ENCODE peak calls at places on chromosomes 12 and 14, in ten cellular contexts. S is amniotic stem cell; B is kidney tubule cell; K is stromal cell of bone marrow; Z is activated CD8-positive, alpha-beta memory T cell treated with anti-CD3 and anti-CD28 coated beads, Interleukin-2, amount 10 ng/mL, durations not matched to agents 7 days and 5 days; N is NCI-H2171; I is lower lobe of right lung; R is HS-5; C is GM18507; J is fibroblast of pulmonary artery. A is an unnamed sample.

GRCh38 chr12:57609781-57610552 is 1.3 kb upstream of the ARHGEF25 start:
- DNase-seq in S (no peak), B (no peak), K (no peak), Z (no peak), N (no peak), I (no peak), R (no peak), C (no peak), J (no peak), A (peak; percentile 45)

GRCh38 chr12:712172-712863 is 40.1 kb upstream of the WNK1 start:
- DNase-seq in S (no peak), B (no peak), K (no peak), Z (no peak), N (peak; percentile 89), I (no peak), R (no peak), C (no peak), J (no peak), A (peak; percentile 31)

GRCh38 chr12:125148316-125148715 is 83.1 kb downstream of the AACS start:
- DNase-seq in S (no peak), B (no peak), K (no peak), Z (no peak), N (no peak), I (no peak), R (no peak), C (no peak), J (no peak), A (no peak)

GRCh38 chr12:99810718-99811593 is 163.4 kb downstream of the GARIN6 start:
- DNase-seq in S (peak; percentile 35), B (peak; percentile 28), K (peak; percentile 15), Z (no peak), N (peak; percentile 79), I (no peak), R (no peak), C (no peak), J (peak; percentile 36), A (peak; percentile 16)

GRCh38 chr14:21852061-21852664 is 178.5 kb upstream of the OR4E1 start:
- DNase-seq in S (no peak), B (peak; percentile 23), K (no peak), Z (peak; percentile 82), N (peak; percentile 63), I (no peak), R (no peak), C (peak; percentile 7), J (peak; percentile 42), A (peak; percentile 66)

GRCh38 chr14:49865431-49865859 is 12.9 kb upstream of the NEMF start:
- DNase-seq in S (peak; percentile 32), B (peak; percentile 74), K (peak; percentile 41), Z (peak; percentile 88), N (peak; percentile 69), I (peak; percentile 83), R (no peak), C (no peak), J (peak; percentile 76), A (peak; percentile 77)

GRCh38 chr14:92040431-92041040 is 677 bp upstream of the TRIP11 start:
- DNase-seq in S (peak; percentile 2), B (peak; percentile 66), K (peak; percentile 5), Z (peak; percentile 45), N (peak; percentile 18), I (no peak), R (no peak), C (no peak), J (peak; percentile 25), A (peak; percentile 62)

GRCh38 chr12:19695244-19696098 is 256.2 kb downstream of the AEBP2 start:
- DNase-seq in S (no peak), B (no peak), K (no peak), Z (no peak), N (no peak), I (no peak), R (no peak), C (no peak), J (no peak), A (no peak)

GRCh38 chr12:69900720-69901131 is 75.7 kb downstream of the MYRFL start:
- DNase-seq in S (peak; percentile 64), B (peak; percentile 78), K (peak; percentile 41), Z (peak; percentile 74), N (peak; percentile 86), I (peak; percentile 50), R (peak; percentile 36), C (peak; percentile 9), J (peak; percentile 80), A (peak; percentile 87)